ENCODE peak calls at places on chromosomes 13 and 19, in seven cellular contexts. One of them, this sample, is unnamed.

GRCh38 chr19:3785938-3786824 is at the start of gene MATK:
- DNase-seq in mesenchymal stem cell: no peak
- DNase-seq in IMR-90: no peak
- DNase-seq in H9: no peak
- DNase-seq in H1: no peak
- DNase-seq in trophoblast cell: no peak
- DNase-seq in mesendoderm: no peak
- DNase-seq in this sample: no peak

GRCh38 chr13:44921931-44922758 is 67.1 kb downstream of the NUFIP1 start:
- DNase-seq in mesenchymal stem cell: peak; percentile 97
- DNase-seq in IMR-90: peak; percentile 98
- DNase-seq in H1: no peak
- DNase-seq in H9: no peak
- DNase-seq in trophoblast cell: no peak
- DNase-seq in mesendoderm: no peak
- DNase-seq in this sample: no peak

GRCh38 chr13:43072394-43072793 is 49.0 kb downstream of the DNAJC15 start:
- DNase-seq in mesenchymal stem cell: peak; percentile 30
- DNase-seq in trophoblast cell: peak; percentile 40
- DNase-seq in IMR-90: no peak
- DNase-seq in H9: no peak
- DNase-seq in mesendoderm: peak; percentile 57
- DNase-seq in H1: no peak
- DNase-seq in this sample: no peak

GRCh38 chr13:78317030-78317429 is 286.3 kb downstream of the POU4F1 start:
- DNase-seq in IMR-90: no peak
- DNase-seq in H1: no peak
- DNase-seq in mesenchymal stem cell: no peak
- DNase-seq in trophoblast cell: peak; percentile 15
- DNase-seq in H9: no peak
- DNase-seq in mesendoderm: peak; percentile 44
- DNase-seq in this sample: peak; percentile 21

GRCh38 chr19:3970313-3970807 is 539 bp downstream of the DAPK3 start:
- DNase-seq in trophoblast cell: no peak
- DNase-seq in mesendoderm: no peak
- DNase-seq in H9: no peak
- DNase-seq in IMR-90: no peak
- DNase-seq in H1: no peak
- DNase-seq in mesenchymal stem cell: no peak
- DNase-seq in this sample: no peak

GRCh38 chr19:3857449-3858003 is 11.3 kb downstream of the ZFR2 start:
- DNase-seq in IMR-90: no peak
- DNase-seq in mesendoderm: no peak
- DNase-seq in H9: no peak
- DNase-seq in H1: no peak
- DNase-seq in mesenchymal stem cell: no peak
- DNase-seq in trophoblast cell: no peak
- DNase-seq in this sample: no peak

GRCh38 chr19:44846455-44847143 is 502 bp downstream of the NECTIN2 start:
- DNase-seq in H1: no peak
- DNase-seq in mesendoderm: peak; percentile 98
- DNase-seq in H9: peak; percentile 91
- DNase-seq in trophoblast cell: peak; percentile 34
- DNase-seq in IMR-90: no peak
- DNase-seq in mesenchymal stem cell: peak; percentile 43
- DNase-seq in this sample: peak; percentile 89

GRCh38 chr19:31572671-31573298 is 223.5 kb upstream of the TSHZ3 start:
- DNase-seq in mesenchymal stem cell: no peak
- DNase-seq in IMR-90: no peak
- DNase-seq in H9: no peak
- DNase-seq in mesendoderm: no peak
- DNase-seq in H1: no peak
- DNase-seq in trophoblast cell: no peak
- DNase-seq in this sample: no peak

GRCh38 chr19:46345157-46345556 is 1.7 kb upstream of the PPP5C start:
- DNase-seq in trophoblast cell: no peak
- DNase-seq in IMR-90: no peak
- DNase-seq in H1: no peak
- DNase-seq in mesenchymal stem cell: no peak
- DNase-seq in mesendoderm: no peak
- DNase-seq in H9: no peak
- DNase-seq in this sample: no peak

GRCh38 chr19:29121684-29122083 is 91.3 kb downstream of the UQCRFS1 start:
- DNase-seq in H9: peak; percentile 72
- DNase-seq in trophoblast cell: peak; percentile 63
- DNase-seq in mesenchymal stem cell: no peak
- DNase-seq in IMR-90: no peak
- DNase-seq in H1: peak; percentile 13
- DNase-seq in mesendoderm: peak; percentile 49
- DNase-seq in this sample: no peak

DNA sequence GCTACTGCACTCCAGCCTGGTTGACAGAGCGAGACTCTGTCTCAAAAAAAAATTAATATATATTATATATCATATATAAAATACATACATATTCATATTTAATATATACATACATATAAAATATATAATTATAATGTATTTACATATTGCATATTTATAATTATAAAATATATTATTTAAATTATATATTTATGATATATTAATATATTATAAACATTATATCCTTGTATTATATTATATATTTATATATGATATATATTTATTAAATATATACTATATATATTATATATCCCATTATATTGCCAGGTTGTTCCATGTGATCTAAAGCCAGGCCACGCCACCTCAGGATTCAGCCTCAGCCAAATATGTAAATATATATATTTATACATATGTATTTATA is 9.7 kb downstream of the BRME1 start:
- DNase-seq in H1: no peak
- DNase-seq in IMR-90: no peak
- DNase-seq in mesendoderm: no peak
- DNase-seq in mesenchymal stem cell: no peak
- DNase-seq in trophoblast cell: no peak
- DNase-seq in H9: no peak
- DNase-seq in this sample: no peak
- H2BK5ac ChIP-seq in H1: no peak overlapping the region
- H2BK5ac ChIP-seq in IMR-90: no peak overlapping the region
- H2BK5ac ChIP-seq in mesendoderm: no peak overlapping the region
- H2BK5ac ChIP-seq in mesenchymal stem cell: no peak overlapping the region
- H2BK5ac ChIP-seq in trophoblast cell: no peak overlapping the region
- H2BK5ac ChIP-seq in H9: no peak overlapping the region
- H2BK5ac ChIP-seq in this sample: no peak overlapping the region

DNA sequence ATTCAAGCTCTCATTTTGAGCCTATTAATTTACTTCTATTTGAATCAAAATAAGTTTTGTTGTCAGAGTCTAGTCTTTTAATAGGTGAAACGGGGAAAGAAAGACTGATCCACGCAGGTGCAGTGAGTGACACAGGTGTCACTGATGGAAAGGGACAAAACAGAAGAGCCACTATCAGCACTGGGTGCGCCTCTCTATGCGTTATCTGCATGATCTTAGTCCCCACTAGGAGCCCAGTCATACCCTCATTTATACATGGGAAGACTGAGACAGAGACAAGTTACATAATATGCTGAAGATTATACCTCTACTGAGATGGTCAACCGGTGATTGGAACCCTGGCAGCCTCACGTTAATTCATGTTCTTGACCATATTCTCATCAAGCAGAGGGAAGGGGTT is 3.4 kb downstream of the LRCH1 start:
- DNase-seq in mesenchymal stem cell: no peak
- DNase-seq in H1: no peak
- DNase-seq in H9: no peak
- DNase-seq in trophoblast cell: no peak
- DNase-seq in IMR-90: no peak
- DNase-seq in mesendoderm: no peak
- DNase-seq in this sample: no peak
- H2BK5ac ChIP-seq in mesenchymal stem cell: no peak overlapping the region
- H2BK5ac ChIP-seq in H1: no peak overlapping the region
- H2BK5ac ChIP-seq in H9: no peak overlapping the region
- H2BK5ac ChIP-seq in trophoblast cell: no peak overlapping the region
- H2BK5ac ChIP-seq in IMR-90: no peak overlapping the region
- H2BK5ac ChIP-seq in mesendoderm: no peak overlapping the region
- H2BK5ac ChIP-seq in this sample: no peak overlapping the region

DNA sequence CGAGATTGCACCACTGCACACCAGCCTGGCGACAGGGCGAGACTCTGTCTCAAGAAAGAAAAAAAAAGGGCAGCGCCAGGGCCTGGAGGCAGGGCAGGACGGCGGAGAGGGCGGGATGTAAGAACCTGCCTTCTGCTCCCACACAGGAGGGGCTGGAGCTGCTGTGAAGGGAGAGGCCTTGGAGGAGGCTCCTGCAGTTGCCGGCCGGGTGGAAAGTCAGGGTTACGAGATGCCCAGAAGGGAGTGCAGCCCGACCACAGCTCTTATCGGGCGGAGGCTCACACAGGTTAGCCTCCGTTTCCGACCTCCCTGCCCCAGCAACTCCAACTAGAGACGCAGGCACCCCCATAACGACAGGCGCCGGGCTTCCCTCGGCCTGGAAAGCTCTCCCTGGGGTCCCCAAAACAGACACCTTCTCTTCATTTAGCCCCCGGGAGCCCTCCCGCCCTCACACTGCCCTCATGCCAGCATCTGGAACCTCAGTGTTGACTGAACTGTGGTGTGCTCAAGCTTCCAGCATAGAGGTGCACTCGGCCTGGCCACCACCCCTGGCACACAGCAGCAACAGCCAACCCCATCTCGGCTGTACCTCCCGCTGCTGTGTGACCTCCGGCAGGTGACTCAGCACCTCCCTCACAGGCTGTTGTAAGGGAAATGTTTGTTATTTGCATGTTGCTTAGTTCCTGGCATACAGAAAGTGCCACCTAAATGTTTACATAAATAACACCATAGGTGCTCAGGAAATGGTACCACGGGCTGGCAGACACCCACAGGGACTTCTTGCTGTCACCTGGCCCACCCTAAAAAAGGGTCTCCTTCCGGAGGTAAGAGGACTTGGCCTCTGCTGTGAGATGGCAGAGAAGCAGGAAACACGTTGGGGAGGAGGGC is 1.3 kb downstream of the PLPP2 start:
- DNase-seq in H1: peak; percentile 71
- DNase-seq in trophoblast cell: peak; percentile 88
- DNase-seq in mesenchymal stem cell: peak; percentile 62
- DNase-seq in mesendoderm: peak; percentile 96
- DNase-seq in H9: peak; percentile 94
- DNase-seq in IMR-90: peak; percentile 25
- DNase-seq in this sample: no peak
- H2BK5ac ChIP-seq in H1: peak overlapping the region; percentile 89
- H2BK5ac ChIP-seq in trophoblast cell: peak overlapping the region; percentile 14
- H2BK5ac ChIP-seq in mesenchymal stem cell: no peak overlapping the region
- H2BK5ac ChIP-seq in mesendoderm: peak overlapping the region; percentile 62
- H2BK5ac ChIP-seq in H9: no peak overlapping the region
- H2BK5ac ChIP-seq in IMR-90: no peak overlapping the region
- H2BK5ac ChIP-seq in this sample: no peak overlapping the region

GRCh38 chr19:58038688-58039204 is 4.9 kb downstream of the ZSCAN1 start:
- DNase-seq in H9: peak; percentile 55
- DNase-seq in mesendoderm: peak; percentile 59
- DNase-seq in trophoblast cell: no peak
- DNase-seq in IMR-90: no peak
- DNase-seq in mesenchymal stem cell: no peak
- DNase-seq in H1: no peak
- DNase-seq in this sample: no peak

GRCh38 chr19:58034476-58034790 is 608 bp downstream of the ZSCAN1 start:
- DNase-seq in H1: no peak
- DNase-seq in trophoblast cell: no peak
- DNase-seq in mesendoderm: peak; percentile 37
- DNase-seq in IMR-90: no peak
- DNase-seq in mesenchymal stem cell: no peak
- DNase-seq in H9: no peak
- DNase-seq in this sample: peak; percentile 17

GRCh38 chr19:58037927-58038687 is 4.3 kb downstream of the ZSCAN1 start:
- DNase-seq in trophoblast cell: no peak
- DNase-seq in H1: no peak
- DNase-seq in H9: peak; percentile 74
- DNase-seq in mesendoderm: peak; percentile 70
- DNase-seq in IMR-90: no peak
- DNase-seq in mesenchymal stem cell: no peak
- DNase-seq in this sample: no peak

GRCh38 chr19:58033741-58034475 is at the start of gene ZSCAN1:
- DNase-seq in trophoblast cell: peak; percentile 43
- DNase-seq in H9: peak; percentile 95
- DNase-seq in H1: peak; percentile 70
- DNase-seq in IMR-90: peak; percentile 41
- DNase-seq in mesendoderm: peak; percentile 97
- DNase-seq in mesenchymal stem cell: peak; percentile 75
- DNase-seq in this sample: peak; percentile 94

GRCh38 chr19:58035863-58036262 is 2.0 kb downstream of the ZSCAN1 start:
- DNase-seq in mesendoderm: no peak
- DNase-seq in trophoblast cell: no peak
- DNase-seq in mesenchymal stem cell: no peak
- DNase-seq in H1: no peak
- DNase-seq in H9: no peak
- DNase-seq in IMR-90: no peak
- DNase-seq in this sample: no peak
- H2BK5ac ChIP-seq in mesendoderm: no peak overlapping the region
- H2BK5ac ChIP-seq in trophoblast cell: no peak overlapping the region
- H2BK5ac ChIP-seq in mesenchymal stem cell: no peak overlapping the region
- H2BK5ac ChIP-seq in H1: no peak overlapping the region
- H2BK5ac ChIP-seq in H9: no peak overlapping the region
- H2BK5ac ChIP-seq in IMR-90: no peak overlapping the region
- H2BK5ac ChIP-seq in this sample: no peak overlapping the region

GRCh38 chr19:47600246-47601179 is 8.4 kb upstream of the BICRA start:
- DNase-seq in trophoblast cell: peak; percentile 99
- DNase-seq in H1: peak; percentile 99
- DNase-seq in mesenchymal stem cell: peak; percentile 99
- DNase-seq in mesendoderm: peak; percentile 100
- DNase-seq in H9: peak; percentile 100
- DNase-seq in IMR-90: peak; percentile 98
- DNase-seq in this sample: peak; percentile 99
- H2BK5ac ChIP-seq in trophoblast cell: peak overlapping the region; percentile 19
- H2BK5ac ChIP-seq in H1: peak overlapping the region; percentile 32
- H2BK5ac ChIP-seq in mesenchymal stem cell: no peak overlapping the region
- H2BK5ac ChIP-seq in mesendoderm: no peak overlapping the region
- H2BK5ac ChIP-seq in H9: no peak overlapping the region
- H2BK5ac ChIP-seq in IMR-90: peak overlapping the region; percentile 77
- H2BK5ac ChIP-seq in this sample: peak overlapping the region; percentile 19

GRCh38 chr13:35143123-35143522 is 201.1 kb downstream of the NBEA start:
- DNase-seq in mesendoderm: no peak
- DNase-seq in trophoblast cell: no peak
- DNase-seq in IMR-90: no peak
- DNase-seq in H1: no peak
- DNase-seq in H9: no peak
- DNase-seq in mesenchymal stem cell: no peak
- DNase-seq in this sample: no peak
- H2BK5ac ChIP-seq in mesendoderm: no peak overlapping the region
- H2BK5ac ChIP-seq in trophoblast cell: no peak overlapping the region
- H2BK5ac ChIP-seq in IMR-90: no peak overlapping the region
- H2BK5ac ChIP-seq in H1: no peak overlapping the region
- H2BK5ac ChIP-seq in H9: no peak overlapping the region
- H2BK5ac ChIP-seq in mesenchymal stem cell: no peak overlapping the region
- H2BK5ac ChIP-seq in this sample: no peak overlapping the region